ENCODE peak calls at places on chromosomes 11 and 22, in six cellular contexts. W is cardiac muscle cell, Z is iris pigment epithelial cell, Y is adrenal gland, E is fibroblast of the conjunctiva, Q is lower lobe of right lung. F is an unnamed sample.

GRCh38 chr11:130868087-130868486 is 48.2 kb downstream of the SNX19 start:
- DNase-seq in W (no peak), Z (no peak), Y (no peak), E (no peak), Q (no peak), F (no peak)

GRCh38 chr22:48857202-48857805 is 970.4 kb downstream of the BRD1 start:
- DNase-seq in W (no peak), Z (no peak), Y (no peak), E (no peak), Q (no peak), F (no peak)

GRCh38 chr11:116224154-116224888 is 548.5 kb downstream of the BUD13 start:
- DNase-seq in W (peak), Z (peak), Y (peak), E (peak), Q (no peak), F (peak)

GRCh38 chr11:80320765-80321164 is 879.9 kb upstream of the TENM4 start:
- DNase-seq in W (no peak), Z (no peak), Y (no peak), E (no peak), Q (no peak), F (no peak)

GRCh38 chr22:23219787-23220484 is 39.6 kb downstream of the BCR start:
- DNase-seq in W (peak), Z (peak), Y (peak), E (no peak), Q (peak), F (no peak)

GRCh38 chr22:24555496-24556253 is at the start of gene SNRPD3:
- DNase-seq in W (peak), Z (peak), Y (peak), E (peak), Q (peak), F (peak)

GRCh38 chr11:9316334-9316733 is 1.9 kb upstream of the TMEM41B start:
- DNase-seq in W (no peak), Z (no peak), Y (no peak), E (no peak), Q (no peak), F (no peak)

GRCh38 chr11:9527481-9528140 is 45.9 kb upstream of the WEE1 start:
- DNase-seq in W (peak), Z (peak), Y (peak), E (peak), Q (no peak), F (no peak)

GRCh38 chr11:78212586-78213371 is 24.1 kb downstream of the USP35 start:
- DNase-seq in W (peak), Z (peak), Y (peak), E (no peak), Q (no peak), F (no peak)

GRCh38 chr22:38240734-38241252 is 32.0 kb downstream of the TMEM184B start:
- DNase-seq in W (peak), Z (peak), Y (peak), E (peak), Q (no peak), F (peak)

GRCh38 chr11:132655187-132655855 is 877.0 kb downstream of the OPCML start:
- DNase-seq in W (no peak), Z (no peak), Y (no peak), E (no peak), Q (no peak), F (no peak)

GRCh38 chr11:127993788-127994187 is 593.6 kb downstream of the ETS1 start:
- DNase-seq in W (no peak), Z (no peak), Y (no peak), E (no peak), Q (no peak), F (no peak)

GRCh38 chr11:18706330-18707243 is 8.0 kb downstream of the TMEM86A start:
- DNase-seq in W (peak), Z (peak), Y (peak), E (peak), Q (peak), F (peak)

GRCh38 chr22:35739642-35740041 is 22.0 kb downstream of the APOL5 start:
- DNase-seq in W (no peak), Z (no peak), Y (no peak), E (no peak), Q (no peak), F (no peak)

GRCh38 chr11:91164452-91164822 is 941.6 kb upstream of the CHORDC1 start:
- DNase-seq in W (no peak), Z (peak), Y (no peak), E (no peak), Q (no peak), F (peak)

GRCh38 chr11:32080381-32080980 is 10.4 kb upstream of the RCN1 start:
- DNase-seq in W (peak), Z (no peak), Y (no peak), E (no peak), Q (no peak), F (no peak)

GRCh38 chr11:106920899-106921504 is 97.3 kb downstream of the GUCY1A2 start:
- DNase-seq in W (peak), Z (no peak), Y (no peak), E (peak), Q (no peak), F (no peak)

GRCh38 chr11:94786264-94787126 is 18.3 kb downstream of the AMOTL1 start:
- DNase-seq in W (peak), Z (peak), Y (no peak), E (peak), Q (no peak), F (no peak)

GRCh38 chr11:118227865-118228785 is 3.3 kb upstream of the JAML start:
- DNase-seq in W (no peak), Z (no peak), Y (no peak), E (no peak), Q (no peak), F (no peak)

GRCh38 chr11:110179064-110179463 is 85.9 kb downstream of the ZC3H12C start:
- DNase-seq in W (no peak), Z (no peak), Y (no peak), E (no peak), Q (no peak), F (no peak)

GRCh38 chr22:44033689-44034088 is 9.6 kb downstream of the PARVB start:
- DNase-seq in W (peak), Z (peak), Y (no peak), E (no peak), Q (peak), F (no peak)

GRCh38 chr11:9719949-9720646 is 56.2 kb downstream of the SWAP70 start:
- DNase-seq in W (peak), Z (no peak), Y (no peak), E (no peak), Q (no peak), F (no peak)

GRCh38 chr22:35230839-35231584 is 26.3 kb upstream of the HMGXB4 start:
- DNase-seq in W (no peak), Z (no peak), Y (no peak), E (no peak), Q (no peak), F (peak)

GRCh38 chr11:67636962-67637361 is 2.6 kb downstream of the TBX10 start:
- DNase-seq in W (no peak), Z (no peak), Y (no peak), E (no peak), Q (no peak), F (no peak)

GRCh38 chr22:45006873-45007246 is 2.9 kb downstream of the PHF21B start:
- DNase-seq in W (no peak), Z (no peak), Y (peak), E (no peak), Q (no peak), F (no peak)